ENCODE peak calls at places on chromosomes 6 and 20, in ten cellular contexts. One of them, this sample, is unnamed.

GRCh38 chr6:111696814-111697213 is 91.1 kb upstream of the TRAF3IP2 start:
- DNase-seq in pancreas: no peak
- DNase-seq in NCI-H1092 treated with DMSO at 0.1 percent for 48 hours: no peak
- DNase-seq in foreskin fibroblast: no peak
- DNase-seq in NCI-H345: no peak
- DNase-seq in EH: no peak
- DNase-seq in NCI-H1417: no peak
- DNase-seq in choroid plexus epithelial cell: no peak
- DNase-seq in LNCaP clone FGC: no peak
- DNase-seq in AG08395: no peak
- DNase-seq in this sample: no peak

GRCh38 chr20:2800590-2801458 is at the start of gene CPXM1:
- DNase-seq in pancreas: peak; percentile 40
- DNase-seq in NCI-H1092 treated with DMSO at 0.1 percent for 48 hours: no peak
- DNase-seq in foreskin fibroblast: no peak
- DNase-seq in NCI-H345: peak; percentile 19
- DNase-seq in EH: no peak
- DNase-seq in NCI-H1417: peak; percentile 64
- DNase-seq in choroid plexus epithelial cell: no peak
- DNase-seq in LNCaP clone FGC: no peak
- DNase-seq in AG08395: no peak
- DNase-seq in this sample: peak; percentile 49

GRCh38 chr6:35258858-35259193 is 709 bp upstream of the ZNF76 start:
- DNase-seq in pancreas: peak; percentile 59
- DNase-seq in NCI-H1092 treated with DMSO at 0.1 percent for 48 hours: no peak
- DNase-seq in foreskin fibroblast: no peak
- DNase-seq in NCI-H345: no peak
- DNase-seq in EH: no peak
- DNase-seq in NCI-H1417: peak; percentile 80
- DNase-seq in choroid plexus epithelial cell: peak; percentile 69
- DNase-seq in LNCaP clone FGC: no peak
- DNase-seq in AG08395: peak; percentile 63
- DNase-seq in this sample: peak; percentile 71

GRCh38 chr20:17169575-17170136 is 57.2 kb upstream of the PCSK2 start:
- DNase-seq in pancreas: no peak
- DNase-seq in NCI-H1092 treated with DMSO at 0.1 percent for 48 hours: peak; percentile 95
- DNase-seq in foreskin fibroblast: no peak
- DNase-seq in NCI-H345: peak; percentile 94
- DNase-seq in EH: no peak
- DNase-seq in NCI-H1417: peak; percentile 89
- DNase-seq in choroid plexus epithelial cell: no peak
- DNase-seq in LNCaP clone FGC: no peak
- DNase-seq in AG08395: no peak
- DNase-seq in this sample: peak; percentile 50

GRCh38 chr20:36825374-36826104 is 50.4 kb upstream of the TLDC2 start:
- DNase-seq in pancreas: no peak
- DNase-seq in NCI-H1092 treated with DMSO at 0.1 percent for 48 hours: peak; percentile 81
- DNase-seq in foreskin fibroblast: no peak
- DNase-seq in NCI-H345: peak; percentile 62
- DNase-seq in EH: no peak
- DNase-seq in NCI-H1417: peak; percentile 92
- DNase-seq in choroid plexus epithelial cell: no peak
- DNase-seq in LNCaP clone FGC: no peak
- DNase-seq in AG08395: no peak
- DNase-seq in this sample: no peak

GRCh38 chr6:106733386-106733785 is 104.0 kb downstream of the QRSL1 start:
- DNase-seq in pancreas: no peak
- DNase-seq in NCI-H1092 treated with DMSO at 0.1 percent for 48 hours: no peak
- DNase-seq in foreskin fibroblast: no peak
- DNase-seq in NCI-H345: no peak
- DNase-seq in EH: no peak
- DNase-seq in NCI-H1417: no peak
- DNase-seq in choroid plexus epithelial cell: no peak
- DNase-seq in LNCaP clone FGC: no peak
- DNase-seq in AG08395: no peak
- DNase-seq in this sample: no peak

GRCh38 chr6:107917468-107918375 is 40.3 kb downstream of the SEC63 start:
- DNase-seq in pancreas: no peak
- DNase-seq in NCI-H1092 treated with DMSO at 0.1 percent for 48 hours: no peak
- DNase-seq in foreskin fibroblast: no peak
- DNase-seq in NCI-H345: no peak
- DNase-seq in EH: no peak
- DNase-seq in NCI-H1417: peak; percentile 2
- DNase-seq in choroid plexus epithelial cell: no peak
- DNase-seq in LNCaP clone FGC: no peak
- DNase-seq in AG08395: no peak
- DNase-seq in this sample: no peak

GRCh38 chr6:16440656-16441212 is 202.3 kb downstream of the GMPR start:
- DNase-seq in pancreas: no peak
- DNase-seq in NCI-H1092 treated with DMSO at 0.1 percent for 48 hours: no peak
- DNase-seq in foreskin fibroblast: no peak
- DNase-seq in NCI-H345: no peak
- DNase-seq in EH: no peak
- DNase-seq in NCI-H1417: no peak
- DNase-seq in choroid plexus epithelial cell: no peak
- DNase-seq in LNCaP clone FGC: no peak
- DNase-seq in AG08395: no peak
- DNase-seq in this sample: no peak

GRCh38 chr6:143108278-143108677 is 47.6 kb downstream of the AIG1 start:
- DNase-seq in pancreas: no peak
- DNase-seq in NCI-H1092 treated with DMSO at 0.1 percent for 48 hours: no peak
- DNase-seq in foreskin fibroblast: no peak
- DNase-seq in NCI-H345: no peak
- DNase-seq in EH: no peak
- DNase-seq in NCI-H1417: no peak
- DNase-seq in choroid plexus epithelial cell: peak; percentile 57
- DNase-seq in LNCaP clone FGC: no peak
- DNase-seq in AG08395: peak; percentile 3
- DNase-seq in this sample: no peak

GRCh38 chr20:61691978-61692377 is 373.7 kb downstream of the TAF4 start:
- DNase-seq in pancreas: no peak
- DNase-seq in NCI-H1092 treated with DMSO at 0.1 percent for 48 hours: no peak
- DNase-seq in foreskin fibroblast: no peak
- DNase-seq in NCI-H345: no peak
- DNase-seq in EH: no peak
- DNase-seq in NCI-H1417: no peak
- DNase-seq in choroid plexus epithelial cell: no peak
- DNase-seq in LNCaP clone FGC: no peak
- DNase-seq in AG08395: no peak
- DNase-seq in this sample: no peak

GRCh38 chr6:70563540-70563939 is 3.2 kb upstream of the SDHAF4 start:
- DNase-seq in pancreas: no peak
- DNase-seq in NCI-H1092 treated with DMSO at 0.1 percent for 48 hours: no peak
- DNase-seq in foreskin fibroblast: no peak
- DNase-seq in NCI-H345: no peak
- DNase-seq in EH: peak; percentile 35
- DNase-seq in NCI-H1417: no peak
- DNase-seq in choroid plexus epithelial cell: peak; percentile 41
- DNase-seq in LNCaP clone FGC: no peak
- DNase-seq in AG08395: no peak
- DNase-seq in this sample: no peak

GRCh38 chr20:48339147-48339985 is 488.4 kb downstream of the PREX1 start:
- DNase-seq in pancreas: no peak
- DNase-seq in NCI-H1092 treated with DMSO at 0.1 percent for 48 hours: no peak
- DNase-seq in foreskin fibroblast: peak; percentile 37
- DNase-seq in NCI-H345: no peak
- DNase-seq in EH: peak; percentile 68
- DNase-seq in NCI-H1417: no peak
- DNase-seq in choroid plexus epithelial cell: peak; percentile 88
- DNase-seq in LNCaP clone FGC: no peak
- DNase-seq in AG08395: peak; percentile 63
- DNase-seq in this sample: no peak

GRCh38 chr20:35539756-35540212 is 2.1 kb upstream of the ERGIC3 start:
- DNase-seq in pancreas: no peak
- DNase-seq in NCI-H1092 treated with DMSO at 0.1 percent for 48 hours: peak; percentile 93
- DNase-seq in foreskin fibroblast: no peak
- DNase-seq in NCI-H345: peak; percentile 98
- DNase-seq in EH: no peak
- DNase-seq in NCI-H1417: peak; percentile 94
- DNase-seq in choroid plexus epithelial cell: peak; percentile 52
- DNase-seq in LNCaP clone FGC: no peak
- DNase-seq in AG08395: no peak
- DNase-seq in this sample: peak; percentile 100

GRCh38 chr6:131382646-131383045 is 190.4 kb upstream of the ARG1 start:
- DNase-seq in pancreas: no peak
- DNase-seq in NCI-H1092 treated with DMSO at 0.1 percent for 48 hours: no peak
- DNase-seq in foreskin fibroblast: no peak
- DNase-seq in NCI-H345: peak; percentile 20
- DNase-seq in EH: no peak
- DNase-seq in NCI-H1417: peak; percentile 50
- DNase-seq in choroid plexus epithelial cell: no peak
- DNase-seq in LNCaP clone FGC: no peak
- DNase-seq in AG08395: no peak
- DNase-seq in this sample: peak; percentile 35

GRCh38 chr6:31861150-31861549 is 1.5 kb downstream of the NEU1 start:
- DNase-seq in pancreas: peak; percentile 22
- DNase-seq in NCI-H1092 treated with DMSO at 0.1 percent for 48 hours: no peak
- DNase-seq in foreskin fibroblast: no peak
- DNase-seq in NCI-H345: no peak
- DNase-seq in EH: no peak
- DNase-seq in NCI-H1417: no peak
- DNase-seq in choroid plexus epithelial cell: no peak
- DNase-seq in LNCaP clone FGC: no peak
- DNase-seq in AG08395: no peak
- DNase-seq in this sample: no peak

GRCh38 chr6:108187519-108187918 is 21.7 kb downstream of the NR2E1 start:
- DNase-seq in pancreas: no peak
- DNase-seq in NCI-H1092 treated with DMSO at 0.1 percent for 48 hours: no peak
- DNase-seq in foreskin fibroblast: no peak
- DNase-seq in NCI-H345: no peak
- DNase-seq in EH: no peak
- DNase-seq in NCI-H1417: no peak
- DNase-seq in choroid plexus epithelial cell: no peak
- DNase-seq in LNCaP clone FGC: no peak
- DNase-seq in AG08395: no peak
- DNase-seq in this sample: no peak

GRCh38 chr6:16216501-16217155 is 21.8 kb upstream of the GMPR start:
- DNase-seq in pancreas: peak; percentile 60
- DNase-seq in NCI-H1092 treated with DMSO at 0.1 percent for 48 hours: no peak
- DNase-seq in foreskin fibroblast: no peak
- DNase-seq in NCI-H345: no peak
- DNase-seq in EH: no peak
- DNase-seq in NCI-H1417: no peak
- DNase-seq in choroid plexus epithelial cell: no peak
- DNase-seq in LNCaP clone FGC: no peak
- DNase-seq in AG08395: no peak
- DNase-seq in this sample: no peak

GRCh38 chr6:135962731-135963130 is 111.2 kb downstream of the PDE7B start:
- DNase-seq in pancreas: no peak
- DNase-seq in NCI-H1092 treated with DMSO at 0.1 percent for 48 hours: no peak
- DNase-seq in foreskin fibroblast: peak; percentile 34
- DNase-seq in NCI-H345: no peak
- DNase-seq in EH: peak; percentile 45
- DNase-seq in NCI-H1417: no peak
- DNase-seq in choroid plexus epithelial cell: peak; percentile 93
- DNase-seq in LNCaP clone FGC: no peak
- DNase-seq in AG08395: peak; percentile 23
- DNase-seq in this sample: no peak

GRCh38 chr6:11392778-11393507 is 144.6 kb upstream of the TMEM170B start:
- DNase-seq in pancreas: no peak
- DNase-seq in NCI-H1092 treated with DMSO at 0.1 percent for 48 hours: no peak
- DNase-seq in foreskin fibroblast: no peak
- DNase-seq in NCI-H345: peak; percentile 5
- DNase-seq in EH: peak; percentile 34
- DNase-seq in NCI-H1417: no peak
- DNase-seq in choroid plexus epithelial cell: no peak
- DNase-seq in LNCaP clone FGC: no peak
- DNase-seq in AG08395: no peak
- DNase-seq in this sample: no peak

GRCh38 chr6:157280153-157280552 is 43.2 kb downstream of the TMEM242 start:
- DNase-seq in pancreas: no peak
- DNase-seq in NCI-H1092 treated with DMSO at 0.1 percent for 48 hours: no peak
- DNase-seq in foreskin fibroblast: no peak
- DNase-seq in NCI-H345: no peak
- DNase-seq in EH: no peak
- DNase-seq in NCI-H1417: no peak
- DNase-seq in choroid plexus epithelial cell: no peak
- DNase-seq in LNCaP clone FGC: no peak
- DNase-seq in AG08395: no peak
- DNase-seq in this sample: no peak

This sample was measured in NCI-H524.